ENCODE peak calls at places on chromosomes 12 and 14, in five cellular contexts. C is left ventricle myocardium inferior, T is HFF-Myc, J is fibroblast of pulmonary artery, V is HepG2. N is an unnamed sample.

GRCh38 chr14:86166541-86166940 is 636.6 kb downstream of the FLRT2 start:
- DNase-seq in C (no peak), T (no peak), J (no peak), V (no peak), N (no peak)

GRCh38 chr12:5391638-5392037 is 40.3 kb upstream of the NTF3 start:
- DNase-seq in C (no peak), T (no peak), J (peak; percentile 2), V (no peak), N (no peak)

GRCh38 chr12:3795800-3796133 is 42.9 kb upstream of the CRACR2A start:
- DNase-seq in C (no peak), T (no peak), J (no peak), V (no peak), N (no peak)

GRCh38 chr12:96068111-96068510 is 32.7 kb upstream of the LTA4H start:
- DNase-seq in C (no peak), T (no peak), J (no peak), V (no peak), N (no peak)

GRCh38 chr14:105989746-105990302 is 463.4 kb downstream of the TMEM121 start:
- DNase-seq in C (no peak), T (no peak), J (no peak), V (no peak), N (no peak)

GRCh38 chr14:35696575-35696974 is 112.5 kb downstream of the RALGAPA1 start:
- DNase-seq in C (no peak), T (no peak), J (no peak), V (no peak), N (no peak)

GRCh38 chr14:42248131-42248530 is 641.5 kb downstream of the LRFN5 start:
- DNase-seq in C (no peak), T (no peak), J (no peak), V (no peak), N (no peak)

GRCh38 chr14:94269156-94269555 is 23.9 kb downstream of the SERPINA10 start:
- DNase-seq in C (no peak), T (no peak), J (no peak), V (no peak), N (no peak)

GRCh38 chr14:52917732-52918131 is 33.1 kb downstream of the FERMT2 start:
- DNase-seq in C (no peak), T (no peak), J (peak; percentile 41), V (no peak), N (no peak)

GRCh38 chr12:41190360-41190759 is 2.2 kb downstream of the PDZRN4 start:
- DNase-seq in C (no peak), T (no peak), J (peak; percentile 3), V (peak; percentile 2), N (no peak)

GRCh38 chr12:65300679-65301349 is 22.3 kb downstream of the MSRB3 start:
- DNase-seq in C (no peak), T (no peak), J (peak; percentile 36), V (peak; percentile 34), N (no peak)
- TF ChIP-seq CTCF in C (peak; percentile 53), T (peak; percentile 56), J (peak; percentile 42), V (peak; percentile 36), N (peak; percentile 11)

GRCh38 chr12:90987101-90987500 is 17.7 kb downstream of the EPYC start:
- DNase-seq in C (no peak), T (no peak), J (no peak), V (no peak), N (no peak)

GRCh38 chr12:90984114-90984513 is 20.7 kb downstream of the EPYC start:
- DNase-seq in C (no peak), T (no peak), J (no peak), V (no peak), N (no peak)

GRCh38 chr12:90991952-90992465 is 12.8 kb downstream of the EPYC start:
- DNase-seq in C (no peak), T (no peak), J (no peak), V (no peak), N (no peak)

GRCh38 chr12:90989617-90990232 is 15.0 kb downstream of the EPYC start:
- DNase-seq in C (no peak), T (no peak), J (no peak), V (no peak), N (no peak)

DNA sequence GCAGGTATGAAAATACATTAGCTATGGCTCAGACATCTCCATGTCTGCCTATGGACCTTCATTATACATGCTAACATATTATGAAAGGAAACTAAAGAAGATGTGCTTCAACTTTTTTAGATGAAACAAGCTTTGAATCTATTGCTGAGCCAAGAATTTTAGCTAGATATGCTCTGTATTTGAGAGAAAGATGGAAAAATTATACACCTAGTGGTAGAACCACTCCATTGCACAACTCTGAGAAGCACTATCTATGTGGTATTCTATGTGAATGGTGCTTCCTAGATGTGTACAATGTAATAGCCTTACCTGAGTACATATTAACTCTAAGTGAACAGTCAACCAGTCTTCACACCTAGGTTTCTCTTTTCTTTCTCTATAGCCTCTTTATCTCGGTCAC is 17.3 kb downstream of the EPYC start:
- DNase-seq in C (no peak), T (no peak), J (no peak), V (no peak), N (no peak)
- TF ChIP-seq CTCF in C (no peak), T (no peak), J (no peak), V (no peak), N (no peak)

GRCh38 chr12:70560671-70561070 is 76.6 kb downstream of the PTPRB start:
- DNase-seq in C (no peak), T (no peak), J (no peak), V (peak; percentile 24), N (no peak)
- TF ChIP-seq CTCF in C (no peak), T (no peak), J (no peak), V (no peak), N (no peak)

GRCh38 chr12:122834229-122834920 is 882 bp upstream of the HIP1R start:
- DNase-seq in C (no peak), T (no peak), J (peak; percentile 57), V (peak; percentile 58), N (no peak)
- TF ChIP-seq CTCF in C (peak; percentile 35), T (no peak), J (peak; percentile 10), V (peak; percentile 28), N (no peak)

DNA sequence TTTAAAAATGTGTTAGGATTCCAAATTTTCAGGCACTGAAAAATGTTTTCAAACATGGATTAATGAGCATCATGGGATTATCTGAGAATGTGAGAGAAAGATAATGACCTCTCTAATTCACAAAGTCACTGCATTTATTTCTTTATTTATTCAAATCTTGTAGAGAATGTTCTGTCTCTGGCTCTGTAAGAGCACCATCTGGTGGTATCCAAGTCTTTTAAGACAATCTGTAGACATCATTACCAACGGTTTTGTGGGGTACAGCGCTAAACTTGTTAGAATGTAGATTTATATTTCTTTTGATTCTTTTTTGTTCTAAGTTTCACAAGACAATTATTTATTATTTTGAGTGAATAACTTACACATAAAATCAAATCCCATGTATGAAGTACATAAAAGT is 956.0 kb upstream of the NOVA1 start:
- DNase-seq in C (no peak), T (no peak), J (peak; percentile 24), V (no peak), N (no peak)
- TF ChIP-seq CTCF in C (no peak), T (no peak), J (peak; percentile 34), V (no peak), N (no peak)

DNA sequence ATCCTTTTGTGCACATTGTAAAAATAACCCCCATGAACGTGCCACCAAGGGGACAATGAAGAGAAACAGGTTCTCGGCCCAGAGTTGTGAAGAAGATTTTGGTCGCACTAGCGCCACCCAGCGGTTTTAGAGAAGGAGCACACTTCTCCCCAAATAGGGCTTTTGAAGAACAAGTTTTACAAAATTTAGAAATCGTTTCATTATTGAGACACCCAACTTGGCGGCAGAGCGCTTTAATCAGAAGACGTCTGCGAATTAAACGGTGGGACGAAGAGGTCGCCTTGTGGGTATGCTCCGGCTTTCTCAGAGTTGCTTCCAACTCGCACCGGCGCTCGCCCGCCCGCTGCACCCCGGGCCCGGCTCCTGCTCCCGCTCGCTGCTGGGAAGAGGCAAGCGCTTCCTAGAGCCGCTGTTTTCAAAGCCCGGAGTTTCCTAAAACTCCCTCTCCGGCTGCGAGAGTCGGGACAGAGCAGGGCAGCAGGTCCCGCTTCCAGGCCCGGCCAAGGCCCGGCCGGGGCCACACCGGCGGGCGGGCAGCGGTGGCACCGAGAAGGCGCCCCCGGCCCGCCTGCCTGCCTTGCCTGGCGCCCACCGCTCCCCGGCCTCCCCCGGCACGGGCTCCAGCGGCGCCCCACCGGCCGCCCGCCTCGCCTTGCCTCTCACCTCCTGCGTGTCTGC is 672 bp downstream of the FOXA1 start:
- DNase-seq in C (no peak), T (peak; percentile 65), J (peak; percentile 87), V (peak; percentile 99), N (peak; percentile 44)
- TF ChIP-seq CTCF in C (peak; percentile 55), T (peak; percentile 84), J (peak; percentile 91), V (peak; percentile 95), N (peak; percentile 90)

DNA sequence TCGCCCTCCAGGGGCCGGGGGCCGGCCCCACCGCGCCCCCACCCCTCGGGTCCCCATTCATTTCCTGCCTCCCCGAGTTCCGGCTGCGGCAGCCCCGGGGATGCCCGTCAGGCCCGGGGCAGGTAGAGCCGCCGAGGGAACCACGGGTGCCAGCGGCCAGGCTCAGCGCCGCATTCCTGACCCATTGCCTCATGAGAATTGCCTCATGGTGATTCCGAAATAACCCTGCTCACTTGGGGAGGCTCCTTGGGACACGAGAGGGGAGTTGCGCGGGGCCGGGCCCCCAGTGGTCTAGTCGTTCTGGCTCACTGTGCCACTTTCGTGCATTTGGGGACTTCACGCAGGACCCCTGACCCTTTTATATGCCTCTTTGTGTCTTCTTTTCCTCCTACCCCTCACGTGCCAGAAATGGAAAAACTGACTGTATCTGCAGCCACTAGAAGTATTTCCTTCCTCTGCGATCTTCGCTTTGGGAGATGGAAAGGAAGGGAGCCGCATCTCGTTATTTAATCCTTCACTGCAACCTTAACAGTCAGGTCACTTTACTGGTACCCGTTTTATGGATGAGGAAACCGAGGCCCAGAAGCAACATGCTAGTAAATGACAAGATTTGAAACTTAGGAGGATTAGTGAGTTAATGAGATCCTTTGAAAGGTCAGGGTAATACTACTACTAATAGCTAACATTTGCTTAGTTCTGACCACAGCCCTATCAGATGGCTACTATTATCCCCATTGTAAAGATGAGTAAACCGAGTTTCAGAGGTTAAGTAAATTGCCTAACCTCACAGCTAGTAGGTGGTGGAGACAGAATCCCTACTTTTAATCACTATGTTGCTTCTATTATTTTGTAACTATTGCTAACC is 754 bp downstream of the PTPN11 start:
- DNase-seq in C (peak; percentile 63), T (no peak), J (peak; percentile 89), V (peak; percentile 59), N (peak; percentile 44)
- TF ChIP-seq CTCF in C (no peak), T (no peak), J (no peak), V (no peak), N (no peak)

DNA sequence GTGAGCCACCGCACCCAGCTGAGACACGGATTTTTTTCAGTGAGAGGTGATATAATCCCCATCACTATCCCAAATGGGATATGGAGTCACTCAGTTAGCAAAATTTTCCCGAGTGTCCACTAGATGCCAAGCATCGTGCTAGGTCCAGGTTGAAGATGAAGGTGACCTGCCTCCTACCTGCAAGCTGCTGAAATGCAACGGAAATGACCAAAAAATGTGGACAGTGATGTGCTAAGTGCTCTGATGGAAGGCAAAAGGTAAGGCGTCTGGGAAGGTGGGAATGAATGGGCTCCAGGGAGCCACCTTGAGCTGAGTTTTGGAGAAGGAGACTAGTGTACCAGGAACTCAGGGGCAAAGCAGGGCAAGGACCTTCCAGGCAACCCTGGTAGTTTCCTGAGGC is 64.6 kb downstream of the CALM1 start:
- DNase-seq in C (no peak), T (no peak), J (no peak), V (no peak), N (no peak)
- TF ChIP-seq CTCF in C (no peak), T (no peak), J (no peak), V (peak; percentile 28), N (no peak)